ENCODE peak calls at places on chromosome 19, in six cellular contexts. F is BE2C, E is fibroblast of lung, K is tibial artery, M is thoracic aorta, A is body of pancreas. Q is an unnamed sample.
A peak's percentile ranks its signal among the peaks of the same experiment; 100 is the strongest.

GRCh38 chr19:18412610-18413239 is 6.5 kb upstream of the SSBP4 start:
- DNase-seq in K (no peak), A (no peak), M (no peak), E (no peak), F (no peak), Q (no peak)

GRCh38 chr19:5046339-5047039 is 77.6 kb downstream of the KDM4B start:
- DNase-seq in M (no peak), A (peak; percentile 92), F (no peak), K (peak; percentile 83), E (no peak), Q (no peak)

GRCh38 chr19:52936151-52936957 is 13.1 kb upstream of the ZNF888 start:
- DNase-seq in K (peak; percentile 10), E (no peak), A (peak; percentile 60), M (no peak), F (no peak), Q (no peak)

GRCh38 chr19:13023666-13024065 is 28.4 kb downstream of the NFIX start:
- DNase-seq in A (no peak), M (no peak), F (no peak), K (no peak), E (peak; percentile 57), Q (no peak)

GRCh38 chr19:10797078-10797477 is 38.9 kb downstream of the TMED1 start:
- DNase-seq in E (no peak), A (no peak), M (no peak), K (no peak), F (no peak), Q (no peak)

GRCh38 chr19:40605201-40605971 is 4.2 kb downstream of the LTBP4 start:
- DNase-seq in M (no peak), F (peak; percentile 70), K (peak; percentile 88), A (peak; percentile 88), E (peak; percentile 63), Q (no peak)

GRCh38 chr19:55165952-55166529 is 372 bp downstream of the DNAAF3 start:
- DNase-seq in M (no peak), F (peak; percentile 84), K (no peak), E (peak; percentile 78), A (peak; percentile 81), Q (no peak)

GRCh38 chr19:6710273-6711077 is 10.0 kb downstream of the C3 start:
- DNase-seq in K (no peak), E (no peak), A (no peak), F (no peak), M (no peak), Q (no peak)

GRCh38 chr19:13089857-13090507 is 12.7 kb downstream of the LYL1 start:
- DNase-seq in M (no peak), A (no peak), K (no peak), F (no peak), E (no peak), Q (no peak)

GRCh38 chr19:14106840-14107239 is 10.7 kb downstream of the PRKACA start:
- DNase-seq in M (no peak), F (no peak), A (no peak), E (no peak), K (no peak), Q (no peak)

GRCh38 chr19:50821622-50822021 is 2.0 kb downstream of the KLK1 start:
- DNase-seq in M (no peak), A (peak; percentile 40), K (no peak), E (no peak), F (no peak), Q (no peak)

GRCh38 chr19:18044825-18045304 is 36.9 kb downstream of the ARRDC2 start:
- DNase-seq in E (peak; percentile 60), F (no peak), K (peak; percentile 90), A (peak; percentile 89), M (no peak), Q (peak; percentile 73)

GRCh38 chr19:39982883-39983282 is 11.9 kb downstream of the PSMC4 start:
- DNase-seq in F (no peak), E (no peak), M (no peak), A (no peak), K (no peak), Q (no peak)

GRCh38 chr19:4362871-4363545 is 19.6 kb downstream of the MPND start:
- DNase-seq in E (no peak), M (no peak), A (no peak), K (peak; percentile 58), F (no peak), Q (no peak)

GRCh38 chr19:52219611-52220010 is 29.8 kb downstream of the PPP2R1A start:
- DNase-seq in A (no peak), M (no peak), E (no peak), F (no peak), K (peak; percentile 56), Q (no peak)

GRCh38 chr19:18317998-18318800 is 4.7 kb downstream of the LSM4 start:
- DNase-seq in M (no peak), E (no peak), A (no peak), K (no peak), F (peak; percentile 88), Q (no peak)

GRCh38 chr19:17749912-17750317 is 1.4 kb upstream of the FCHO1 start:
- DNase-seq in M (no peak), E (no peak), K (no peak), A (no peak), F (no peak), Q (no peak)

GRCh38 chr19:11021760-11022144 is 60.9 kb downstream of the SMARCA4 start:
- DNase-seq in E (no peak), M (no peak), F (no peak), K (no peak), A (no peak), Q (no peak)

GRCh38 chr19:28948531-28948930 is 264.4 kb downstream of the UQCRFS1 start:
- DNase-seq in A (no peak), F (no peak), E (no peak), M (no peak), K (no peak), Q (no peak)

GRCh38 chr19:58538257-58539168 is 5.4 kb upstream of the TRIM28 start:
- DNase-seq in E (no peak), K (no peak), F (no peak), M (no peak), A (no peak), Q (no peak)

GRCh38 chr19:51186323-51186722 is 38.6 kb upstream of the CD33 start:
- DNase-seq in M (no peak), F (no peak), A (no peak), E (no peak), K (no peak), Q (no peak)

GRCh38 chr19:44025217-44025936 is at the start of gene ZNF222:
- DNase-seq in K (peak; percentile 88), F (peak; percentile 81), E (peak; percentile 93), A (peak; percentile 87), M (peak; percentile 67), Q (peak; percentile 78)

GRCh38 chr19:48393196-48393558 is 291 bp upstream of the GRIN2D start:
- DNase-seq in A (no peak), E (no peak), M (no peak), K (no peak), F (no peak), Q (no peak)
- H3K27me3 ChIP-seq in A (peaks cover 41% of the 10 kb centered on the region), E (peaks cover 32% of the 10 kb centered on the region), M (peaks cover 21% of the 10 kb centered on the region), K (peaks cover 61% of the 10 kb centered on the region), F (peaks cover 35% of the 10 kb centered on the region), Q (peaks cover 44% of the 10 kb centered on the region)

DNA sequence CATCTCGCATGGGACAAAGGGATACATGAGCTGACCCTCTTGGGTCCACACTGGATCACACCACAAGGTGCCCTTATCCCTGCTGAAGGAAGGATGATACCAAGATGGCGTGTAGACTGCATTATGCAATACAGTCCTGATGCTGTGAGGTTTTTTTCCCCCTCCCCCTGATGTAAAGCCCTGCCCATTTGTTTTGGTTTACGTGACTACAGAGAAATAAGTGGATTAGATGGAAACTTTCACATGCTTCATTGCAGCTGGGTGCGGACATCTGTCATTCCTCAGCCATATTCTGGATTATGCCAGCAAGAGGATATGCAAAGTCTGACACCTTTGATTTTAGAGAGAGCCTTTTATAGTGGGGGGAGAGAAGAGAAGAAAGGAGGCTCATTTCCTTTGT is 321.0 kb downstream of the ZNF536 start:
- DNase-seq in F (peak; percentile 35), E (no peak), K (no peak), A (no peak), M (no peak), Q (no peak)
- TF ChIP-seq CTCF in F (no peak), E (no peak), K (no peak), A (no peak), M (no peak), Q (no peak)

GRCh38 chr19:21698215-21698614 is 69.2 kb downstream of the ZNF100 start:
- DNase-seq in A (peak; percentile 46), K (no peak), E (peak; percentile 24), M (no peak), F (no peak), Q (no peak)
- H3K4me3 ChIP-seq in A (no peak overlapping the region), K (no peak overlapping the region), E (no peak overlapping the region), M (no peak overlapping the region), F (no peak overlapping the region), Q (no peak overlapping the region)

GRCh38 chr19:1218751-1219567 is 13.4 kb downstream of the STK11 start:
- DNase-seq in F (no peak), A (no peak), E (no peak), M (no peak), K (no peak), Q (no peak)
- H3K27me3 ChIP-seq in F (no peaks in the 10 kb centered on the region), A (no peaks in the 10 kb centered on the region), E (no peaks in the 10 kb centered on the region), M (no peaks in the 10 kb centered on the region), K (no peaks in the 10 kb centered on the region), Q (no peaks in the 10 kb centered on the region)

GRCh38 chr19:46573679-46574522 is 27.2 kb upstream of the CALM3 start:
- DNase-seq in A (no peak), M (no peak), E (no peak), K (no peak), F (no peak), Q (no peak)

GRCh38 chr19:46574533-46574932 is 26.6 kb upstream of the CALM3 start:
- DNase-seq in M (no peak), E (no peak), K (no peak), F (peak; percentile 22), A (no peak), Q (no peak)

DNA sequence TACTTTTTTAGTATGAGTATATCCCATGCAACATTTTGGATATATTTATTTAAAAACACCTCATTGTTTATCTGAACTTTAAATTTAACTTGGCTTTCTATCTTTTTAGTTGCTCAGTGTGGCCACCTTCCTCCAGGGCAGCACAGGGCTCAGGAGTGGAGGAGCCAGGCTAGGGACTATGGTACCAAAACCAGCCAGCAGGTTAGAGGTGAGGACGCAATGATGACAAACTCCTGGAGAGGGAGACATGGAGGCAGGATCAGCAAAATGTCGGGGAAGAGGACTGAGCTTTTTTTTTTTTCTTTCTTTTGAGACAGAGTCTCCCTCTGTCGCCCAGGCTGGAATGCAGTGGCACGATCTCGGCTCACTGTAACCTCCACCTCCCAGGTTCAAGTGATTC is 29.6 kb upstream of the CALM3 start:
- DNase-seq in F (peak; percentile 43), E (no peak), M (no peak), A (no peak), K (no peak), Q (no peak)
- TF ChIP-seq CTCF in F (peak; percentile 46), E (no peak), M (no peak), A (no peak), K (no peak), Q (no peak)

DNA sequence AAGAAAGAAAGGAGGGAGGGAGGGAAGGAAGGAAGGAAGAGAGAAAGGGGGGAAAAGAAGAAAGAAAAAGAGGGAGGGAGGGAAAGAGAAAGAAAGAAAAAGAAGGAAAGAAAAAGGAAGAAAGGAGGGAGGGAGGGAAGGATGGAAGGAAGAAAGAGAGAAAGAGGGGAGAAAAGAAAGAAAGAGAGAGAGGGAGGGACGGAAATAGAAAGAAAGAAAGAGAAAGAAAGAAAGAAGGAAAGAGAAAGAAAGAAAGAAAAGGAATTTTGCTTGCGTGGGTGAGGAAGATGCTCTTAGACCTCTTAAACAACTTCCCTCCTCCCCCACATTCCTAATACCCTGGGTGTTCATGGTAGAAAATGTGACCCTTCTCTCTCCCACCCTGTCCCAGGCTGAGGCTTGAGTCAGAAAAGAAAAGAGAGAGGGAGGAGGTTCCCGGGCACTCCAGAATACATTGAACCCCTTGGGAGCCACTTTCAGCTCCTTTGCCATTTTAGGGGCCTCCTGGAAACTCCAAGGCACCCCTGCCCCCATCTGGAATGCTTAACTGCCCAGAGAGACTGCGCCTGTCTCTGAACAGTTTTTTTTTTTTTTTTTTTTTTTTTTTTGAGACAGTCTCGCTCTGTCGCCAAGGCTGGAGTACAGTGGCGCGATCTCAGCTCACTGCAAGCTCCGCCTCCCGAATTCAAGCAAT is 9.2 kb upstream of the KANK3 start:
- DNase-seq in F (no peak), M (no peak), K (no peak), E (no peak), A (no peak), Q (no peak)
- H3K4me3 ChIP-seq in F (no peak overlapping the region), M (peak overlapping the region; percentile 59), K (peak overlapping the region; percentile 20), E (no peak overlapping the region), A (no peak overlapping the region), Q (no peak overlapping the region)